ENCODE peak calls at places on chromosomes 7 and 10, in ten cellular contexts. T is dorsolateral prefrontal cortex, V is IMR-90, U is mucosa of descending colon, O is OCI-LY7, F is AG10803, X is left ventricle myocardium inferior, G is heart left ventricle, K is fibroblast of pulmonary artery, A is neural progenitor cell. J is an unnamed sample.

GRCh38 chr10:86671985-86672710 is 3.8 kb downstream of the LDB3 start:
- DNase-seq in F (peak), G (peak), V (peak), T (no peak), U (no peak), O (peak), A (peak), K (no peak), X (peak), J (peak)

GRCh38 chr7:103391150-103391549 is 43.7 kb downstream of the PSMC2 start:
- DNase-seq in T (no peak), X (no peak), O (no peak), U (no peak), A (no peak), F (no peak), G (no peak), V (no peak), K (no peak), J (no peak)

GRCh38 chr7:93055543-93056107 is 62.2 kb downstream of the SAMD9 start:
- DNase-seq in U (no peak), O (peak), X (no peak), A (peak), V (peak), T (no peak), G (no peak), F (peak), K (peak), J (peak)

GRCh38 chr10:9228770-9229169 is 1174.3 kb downstream of the GATA3 start:
- DNase-seq in X (no peak), U (no peak), A (no peak), V (peak), G (no peak), T (no peak), O (no peak), F (peak), K (no peak), J (peak)

GRCh38 chr10:45580781-45581496 is 91.6 kb downstream of the ZFAND4 start:
- DNase-seq in X (no peak), F (no peak), G (no peak), A (no peak), U (peak), K (no peak), V (no peak), O (peak), T (no peak), J (no peak)

GRCh38 chr10:46090258-46090812 is 44.3 kb upstream of the MSMB start:
- DNase-seq in K (no peak), O (no peak), X (no peak), T (no peak), G (no peak), V (no peak), U (no peak), A (no peak), F (no peak), J (no peak)

GRCh38 chr7:55574062-55574717 is 1.9 kb upstream of the VOPP1 start:
- DNase-seq in O (no peak), T (no peak), U (no peak), V (peak), X (no peak), G (no peak), F (peak), K (peak), A (no peak), J (peak)

GRCh38 chr7:134766779-134767566 is 12.5 kb upstream of the CALD1 start:
- DNase-seq in O (peak), U (no peak), T (no peak), F (peak), X (no peak), A (no peak), V (peak), G (no peak), K (peak), J (peak)

GRCh38 chr7:111855161-111855841 is 293.0 kb upstream of the IMMP2L start:
- DNase-seq in U (peak), V (peak), O (peak), K (peak), X (no peak), F (peak), T (no peak), A (peak), G (no peak), J (peak)

GRCh38 chr10:126392469-126392868 is 4.2 kb upstream of the ADAM12 start:
- DNase-seq in K (no peak), F (no peak), T (no peak), U (no peak), A (no peak), X (no peak), O (no peak), G (no peak), V (no peak), J (no peak)
- H3K4me3 ChIP-seq in K (no peak), F (no peak), T (no peak), U (no peak), A (no peak), X (no peak), O (no peak), G (no peak), V (no peak), J (no peak)

DNA sequence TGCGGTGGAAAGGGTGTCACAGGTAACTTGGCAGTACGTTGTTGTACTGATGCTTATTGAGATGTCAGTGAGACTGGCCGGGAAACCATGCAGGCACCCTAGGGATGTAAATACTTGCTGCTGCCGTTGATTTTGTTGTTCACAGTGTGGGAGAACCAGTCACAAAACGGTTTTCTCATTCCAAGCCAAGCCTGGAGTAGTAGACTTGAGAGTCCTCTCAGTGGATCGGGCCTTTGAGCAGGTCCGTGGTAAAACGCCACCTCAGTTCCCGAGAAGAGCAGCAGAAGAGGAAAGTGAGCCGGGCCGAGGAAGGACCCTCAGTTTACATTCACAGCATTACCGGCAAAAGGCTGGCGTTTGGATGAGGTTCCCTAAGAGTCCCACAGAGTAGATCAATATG is 1.1 kb downstream of the JAKMIP3 start:
- DNase-seq in T (peak), X (no peak), G (peak), F (no peak), V (no peak), U (no peak), A (no peak), K (no peak), O (no peak), J (no peak)
- H3K4me3 ChIP-seq in T (peak), X (no peak), G (no peak), F (peak), V (no peak), U (no peak), A (no peak), K (no peak), O (no peak), J (peak)

DNA sequence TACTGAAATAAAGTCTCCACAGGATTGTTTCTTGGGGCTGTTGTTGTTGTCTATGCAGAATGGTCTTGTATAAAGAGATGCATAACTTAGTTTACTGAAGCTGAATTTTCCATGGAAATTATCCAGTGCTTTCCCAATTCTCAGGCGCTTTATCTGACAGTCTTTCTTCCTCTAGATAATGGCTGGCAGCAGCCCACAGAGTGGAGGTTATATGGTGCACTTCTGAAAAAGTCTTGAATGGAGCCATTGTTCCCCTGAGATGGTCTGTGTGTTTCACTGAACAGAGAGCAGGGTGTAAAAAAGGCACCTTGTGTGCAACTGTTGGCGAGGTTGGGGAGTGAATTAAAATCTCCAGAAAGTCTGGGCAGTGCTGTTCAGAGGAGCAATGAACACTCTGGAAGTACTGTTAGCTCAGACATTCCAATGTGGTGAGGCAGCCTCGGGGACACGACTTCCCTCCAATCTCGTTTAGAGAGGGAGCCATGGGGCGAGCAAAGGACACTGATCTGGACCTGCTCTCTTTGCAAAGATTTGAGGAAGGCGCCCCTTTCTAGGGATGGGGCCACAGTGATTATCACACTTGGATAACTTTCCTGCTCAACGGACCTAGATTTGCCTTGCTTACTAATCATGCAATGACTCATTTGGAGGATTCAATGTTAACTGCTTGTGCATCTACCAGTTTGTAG is 2.0 kb upstream of the PLCE1 start:
- DNase-seq in X (peak), G (no peak), F (peak), V (peak), A (peak), U (peak), K (peak), T (no peak), O (no peak), J (peak)
- H3K4me3 ChIP-seq in X (peak), G (no peak), F (peak), V (no peak), A (no peak), U (no peak), K (no peak), T (no peak), O (no peak), J (peak)

GRCh38 chr7:47553309-47553708 is 28.6 kb downstream of the TNS3 start:
- DNase-seq in U (no peak), F (no peak), X (no peak), O (no peak), T (no peak), K (no peak), V (peak), A (no peak), G (no peak), J (no peak)
- H3K4me3 ChIP-seq in U (no peak), F (no peak), X (no peak), O (no peak), T (no peak), K (no peak), V (no peak), A (no peak), G (no peak), J (no peak)

DNA sequence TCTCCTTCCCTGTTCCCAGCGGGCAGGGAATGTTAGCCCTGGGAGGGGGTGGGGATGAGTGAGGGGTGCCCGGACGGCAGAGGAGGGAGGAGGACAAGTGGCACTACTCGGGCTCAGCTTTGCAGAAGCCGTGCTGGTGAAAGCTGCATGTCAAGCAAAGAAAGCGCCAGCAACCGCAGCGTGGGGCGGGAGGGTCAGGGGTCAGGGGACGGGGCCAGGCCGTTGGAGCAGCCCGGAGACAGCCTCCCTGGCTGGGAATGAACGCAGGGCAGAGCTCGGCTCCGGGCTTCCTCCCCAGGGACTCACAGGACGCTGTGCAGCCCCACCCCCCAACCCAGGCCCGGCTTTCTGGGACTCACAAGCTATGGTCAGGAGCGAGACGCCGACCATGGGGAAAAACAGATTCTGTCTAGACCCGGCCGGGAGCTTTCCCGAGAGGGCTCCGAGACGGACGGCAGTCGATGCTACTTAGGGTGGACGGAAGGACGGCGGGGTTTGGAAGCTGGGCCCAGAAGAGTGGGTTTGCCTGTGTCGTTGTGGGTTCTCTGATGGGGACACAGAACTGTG is 113.4 kb downstream of the VIPR2 start:
- DNase-seq in O (no peak), X (peak), K (no peak), U (no peak), F (no peak), T (no peak), G (peak), A (peak), V (no peak), J (no peak)
- H3K4me3 ChIP-seq in O (no peak), X (peak), K (peak), U (no peak), F (no peak), T (peak), G (peak), A (peak), V (no peak), J (peak)